ENCODE peak calls at places on chromosomes 3 and 15, in four cellular contexts. One of them, this sample, is unnamed.

GRCh38 chr3:87436781-87437543 is 160.6 kb upstream of the POU1F1 start:
- DNase-seq in epithelial cell of esophagus: peak; percentile 5
- DNase-seq in GM12865: no peak
- DNase-seq in HuH-7: no peak
- DNase-seq in this sample: no peak

GRCh38 chr3:46860381-46861292 is 2.6 kb downstream of the MYL3 start:
- DNase-seq in epithelial cell of esophagus: peak; percentile 19
- DNase-seq in GM12865: peak; percentile 26
- DNase-seq in HuH-7: peak; percentile 72
- DNase-seq in this sample: no peak

GRCh38 chr15:45048784-45049631 is 26.0 kb downstream of the SORD start:
- DNase-seq in epithelial cell of esophagus: no peak
- DNase-seq in GM12865: peak; percentile 59
- DNase-seq in HuH-7: no peak
- DNase-seq in this sample: no peak

GRCh38 chr15:41891946-41892345 is 1.9 kb downstream of the SPTBN5 start:
- DNase-seq in epithelial cell of esophagus: no peak
- DNase-seq in GM12865: no peak
- DNase-seq in HuH-7: no peak
- DNase-seq in this sample: no peak

GRCh38 chr3:182028081-182028480 is 316.4 kb downstream of the SOX2 start:
- DNase-seq in epithelial cell of esophagus: no peak
- DNase-seq in GM12865: no peak
- DNase-seq in HuH-7: no peak
- DNase-seq in this sample: no peak

GRCh38 chr3:169619793-169620192 is 43.7 kb downstream of the MECOM start:
- DNase-seq in epithelial cell of esophagus: no peak
- DNase-seq in GM12865: no peak
- DNase-seq in HuH-7: no peak
- DNase-seq in this sample: no peak

GRCh38 chr15:62253294-62253693 is 88.2 kb upstream of the C2CD4B start:
- DNase-seq in epithelial cell of esophagus: peak; percentile 5
- DNase-seq in GM12865: no peak
- DNase-seq in HuH-7: no peak
- DNase-seq in this sample: no peak

GRCh38 chr15:88393719-88394519 is 73.3 kb downstream of the MRPL46 start:
- DNase-seq in epithelial cell of esophagus: no peak
- DNase-seq in GM12865: no peak
- DNase-seq in HuH-7: no peak
- DNase-seq in this sample: no peak

GRCh38 chr3:123283657-123284398 is 82.1 kb downstream of the SEC22A start:
- DNase-seq in epithelial cell of esophagus: no peak
- DNase-seq in GM12865: no peak
- DNase-seq in HuH-7: no peak
- DNase-seq in this sample: no peak